ENCODE peak calls at places on chromosomes 5 and 9, in eight cellular contexts. P is fibroblast of mammary gland, O is epithelial cell of proximal tubule, Y is heart left ventricle, B is astrocyte of the spinal cord, J is epithelial cell of esophagus, F is GM06990, M is AG04449. L is an unnamed sample.

GRCh38 chr9:132630116-132630515 is 39.7 kb downstream of the DDX31 start:
- DNase-seq in P (no peak), O (no peak), Y (no peak), B (no peak), J (no peak), F (no peak), M (no peak), L (no peak)

GRCh38 chr5:146647656-146648199 is 131.7 kb upstream of the GPR151 start:
- DNase-seq in P (no peak), O (no peak), Y (no peak), B (peak), J (no peak), F (no peak), M (peak), L (no peak)

GRCh38 chr9:19988281-19988680 is 199.4 kb upstream of the SLC24A2 start:
- DNase-seq in P (no peak), O (no peak), Y (no peak), B (no peak), J (no peak), F (no peak), M (no peak), L (no peak)

GRCh38 chr5:164277720-164278119 is 772.3 kb downstream of the MAT2B start:
- DNase-seq in P (peak), O (no peak), Y (no peak), B (peak), J (peak), F (no peak), M (no peak), L (peak)

GRCh38 chr9:135281151-135281550 is 193.7 kb downstream of the OLFM1 start:
- DNase-seq in P (no peak), O (no peak), Y (no peak), B (no peak), J (no peak), F (no peak), M (no peak), L (no peak)

GRCh38 chr5:105554613-105555169 is 1992.1 kb upstream of the NUDT12 start:
- DNase-seq in P (no peak), O (no peak), Y (no peak), B (peak), J (no peak), F (no peak), M (no peak), L (no peak)

GRCh38 chr5:143791848-143792701 is 19.9 kb upstream of the HMHB1 start:
- DNase-seq in P (no peak), O (no peak), Y (no peak), B (peak), J (no peak), F (no peak), M (no peak), L (no peak)

GRCh38 chr9:107007981-107008380 is 145.0 kb downstream of the ZNF462 start:
- DNase-seq in P (no peak), O (no peak), Y (no peak), B (no peak), J (no peak), F (no peak), M (no peak), L (no peak)

GRCh38 chr5:42131081-42131480 is 206.0 kb downstream of the FBXO4 start:
- DNase-seq in P (no peak), O (no peak), Y (no peak), B (no peak), J (no peak), F (no peak), M (no peak), L (no peak)

GRCh38 chr5:36945687-36946086 is 69.1 kb downstream of the NIPBL start:
- DNase-seq in P (no peak), O (no peak), Y (no peak), B (no peak), J (no peak), F (no peak), M (no peak), L (no peak)

GRCh38 chr5:159897786-159898393 is 18.4 kb upstream of the ADRA1B start:
- DNase-seq in P (no peak), O (no peak), Y (peak), B (no peak), J (peak), F (no peak), M (no peak), L (no peak)

GRCh38 chr5:84383816-84384603 is 670 bp downstream of the EDIL3 start:
- DNase-seq in P (peak), O (no peak), Y (peak), B (peak), J (peak), F (peak), M (no peak), L (peak)

GRCh38 chr5:127988149-127988755 is 95.3 kb upstream of the SLC12A2 start:
- DNase-seq in P (peak), O (no peak), Y (no peak), B (peak), J (peak), F (no peak), M (peak), L (peak)

GRCh38 chr9:81118416-81118815 is 570.9 kb downstream of the TLE1 start:
- DNase-seq in P (no peak), O (no peak), Y (no peak), B (no peak), J (no peak), F (no peak), M (no peak), L (no peak)

GRCh38 chr9:16236326-16236725 is 634.1 kb downstream of the BNC2 start:
- DNase-seq in P (peak), O (peak), Y (no peak), B (peak), J (no peak), F (no peak), M (peak), L (peak)

GRCh38 chr5:115033861-115034260 is 135.8 kb downstream of the TRIM36 start:
- DNase-seq in P (peak), O (no peak), Y (no peak), B (no peak), J (peak), F (peak), M (no peak), L (no peak)

GRCh38 chr9:123478967-123479602 is 123.1 kb downstream of the CRB2 start:
- DNase-seq in P (no peak), O (no peak), Y (no peak), B (no peak), J (no peak), F (no peak), M (no peak), L (no peak)

GRCh38 chr9:92650839-92651621 is 18.9 kb downstream of the IPPK start:
- DNase-seq in P (peak), O (no peak), Y (peak), B (peak), J (no peak), F (no peak), M (no peak), L (peak)

GRCh38 chr5:102532126-102532525 is 33.3 kb upstream of the SLCO6A1 start:
- DNase-seq in P (peak), O (no peak), Y (peak), B (peak), J (no peak), F (no peak), M (no peak), L (peak)

DNA sequence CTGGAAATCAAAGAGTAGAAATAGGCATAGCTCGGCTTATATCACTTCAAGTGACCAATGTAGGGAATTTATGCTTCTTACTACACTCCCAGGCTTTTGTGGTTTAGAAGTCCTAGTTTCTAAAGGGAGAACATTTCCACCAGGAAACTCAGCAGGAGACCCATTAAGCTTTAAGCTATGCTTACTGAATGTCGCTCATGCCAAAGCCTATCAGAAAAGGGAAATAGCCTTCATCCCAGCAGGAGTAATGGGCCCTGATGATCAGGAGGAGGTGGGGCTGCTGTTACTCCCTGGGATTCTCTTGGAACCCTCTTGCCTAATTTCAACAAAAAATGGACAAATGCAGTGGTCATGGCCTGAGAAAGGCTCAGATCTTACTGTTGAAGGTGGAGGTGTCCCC is 54.5 kb upstream of the SEMA6A start:
- DNase-seq in P (no peak), O (no peak), Y (no peak), B (no peak), J (no peak), F (no peak), M (no peak), L (no peak)
- H3K4me3 ChIP-seq in P (no peak), O (no peak), Y (no peak), B (no peak), J (no peak), F (no peak), M (no peak), L (no peak)

GRCh38 chr5:126973193-126973592 is 57.2 kb downstream of the MARCHF3 start:
- DNase-seq in P (no peak), O (no peak), Y (no peak), B (no peak), J (no peak), F (no peak), M (no peak), L (no peak)
- TF ChIP-seq CTCF in P (no peak), O (no peak), Y (no peak), B (no peak), J (no peak), F (no peak), M (no peak), L (no peak)

GRCh38 chr5:95078868-95079267 is 206.0 kb downstream of the MCTP1 start:
- DNase-seq in P (no peak), O (no peak), Y (no peak), B (no peak), J (no peak), F (no peak), M (no peak), L (no peak)
- H3K4me3 ChIP-seq in P (no peak), O (no peak), Y (peak), B (no peak), J (no peak), F (no peak), M (no peak), L (no peak)

DNA sequence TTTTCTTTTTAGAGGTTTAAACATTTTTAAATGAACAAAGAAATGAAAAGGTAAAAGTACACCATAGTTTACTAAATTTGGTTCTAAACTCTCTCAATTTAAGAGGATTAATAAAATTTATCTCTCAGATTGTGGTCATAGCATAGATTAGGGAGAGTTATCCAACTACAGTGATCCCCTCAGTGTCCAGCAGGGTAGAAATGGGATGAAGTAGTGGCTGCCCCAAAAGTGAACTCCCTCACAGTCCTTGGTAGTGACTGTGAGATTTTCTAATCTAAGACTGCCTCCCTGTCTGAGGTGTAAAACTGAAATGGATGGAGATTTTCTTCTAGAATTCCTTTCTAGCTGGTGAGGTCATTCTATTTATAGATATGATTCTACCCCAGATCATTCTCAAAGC is 455.5 kb downstream of the ACTL7B start:
- DNase-seq in P (no peak), O (no peak), Y (no peak), B (no peak), J (no peak), F (no peak), M (no peak), L (no peak)
- TF ChIP-seq CTCF in P (peak), O (peak), Y (no peak), B (peak), J (peak), F (no peak), M (no peak), L (peak)

GRCh38 chr5:177349762-177350161 is 1.7 kb downstream of the LMAN2 start:
- DNase-seq in P (no peak), O (no peak), Y (no peak), B (no peak), J (no peak), F (no peak), M (no peak), L (no peak)
- H3K4me3 ChIP-seq in P (peak), O (peak), Y (no peak), B (no peak), J (no peak), F (peak), M (peak), L (peak)

DNA sequence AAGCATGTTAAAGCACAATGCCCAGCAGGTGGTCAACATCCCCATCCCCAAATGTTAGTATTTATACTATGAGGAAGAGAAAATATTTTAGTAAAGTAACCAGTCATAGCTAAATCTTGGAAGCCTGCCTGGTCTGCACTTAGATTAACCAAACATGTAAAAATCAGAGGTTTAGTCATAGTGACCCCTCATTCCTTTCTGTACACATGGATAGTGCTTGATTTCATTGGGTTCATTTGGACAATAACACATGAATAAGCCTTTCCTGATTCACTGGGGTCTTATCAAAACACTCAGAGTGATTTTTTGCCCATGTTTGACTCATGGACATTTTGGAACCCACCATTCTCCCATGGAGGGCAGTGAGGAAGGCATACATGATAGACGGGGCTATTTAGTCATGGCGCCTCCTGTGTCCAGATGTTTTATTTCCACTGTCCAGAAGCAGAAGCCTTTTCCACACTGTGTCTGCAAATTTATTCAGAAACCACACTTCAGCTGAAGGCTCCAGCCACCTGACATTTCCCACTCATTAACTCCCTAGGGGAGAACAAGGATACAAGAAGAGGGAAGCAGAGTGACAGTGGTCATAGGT is 32.5 kb downstream of the OR1J1 start:
- DNase-seq in P (peak), O (no peak), Y (no peak), B (peak), J (no peak), F (no peak), M (peak), L (peak)
- TF ChIP-seq CTCF in P (peak), O (no peak), Y (no peak), B (no peak), J (no peak), F (no peak), M (no peak), L (no peak)

GRCh38 chr5:178323541-178323865 is 90.9 kb upstream of the PHYKPL start:
- DNase-seq in P (no peak), O (no peak), Y (no peak), B (no peak), J (no peak), F (peak), M (no peak), L (no peak)
- H3K4me3 ChIP-seq in P (no peak), O (no peak), Y (no peak), B (no peak), J (no peak), F (peak), M (no peak), L (no peak)

GRCh38 chr5:78300464-78301045 is 6.1 kb upstream of the AP3B1 start:
- DNase-seq in P (peak), O (no peak), Y (no peak), B (peak), J (peak), F (no peak), M (no peak), L (peak)
- TF ChIP-seq CTCF in P (peak), O (peak), Y (peak), B (peak), J (no peak), F (peak), M (no peak), L (peak)

GRCh38 chr9:114324492-114324891 is 1.6 kb downstream of the ORM1 start:
- DNase-seq in P (no peak), O (no peak), Y (no peak), B (no peak), J (no peak), F (no peak), M (no peak), L (no peak)
- H3K4me3 ChIP-seq in P (no peak), O (no peak), Y (no peak), B (no peak), J (no peak), F (no peak), M (no peak), L (no peak)

DNA sequence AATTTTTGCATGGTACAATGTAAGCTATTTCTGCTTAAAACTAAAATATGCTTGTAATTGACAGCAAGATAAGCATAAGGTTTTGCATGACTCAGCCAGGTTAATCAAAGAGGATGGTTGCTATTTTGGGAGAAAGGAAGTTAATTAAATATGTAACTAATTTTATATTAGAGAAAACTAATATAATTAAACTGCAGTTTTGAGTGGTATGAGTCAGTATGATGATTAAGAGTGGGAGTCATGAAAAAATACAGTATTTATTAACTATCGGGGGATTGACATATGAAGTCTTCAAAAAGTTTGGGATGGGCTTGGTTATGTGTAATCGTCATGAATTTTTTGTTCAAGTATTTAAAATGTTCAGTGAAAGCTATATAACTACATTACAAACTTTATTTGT is 54.0 kb upstream of the CDK20 start:
- DNase-seq in P (no peak), O (no peak), Y (no peak), B (no peak), J (no peak), F (no peak), M (no peak), L (no peak)
- TF ChIP-seq CTCF in P (no peak), O (no peak), Y (no peak), B (no peak), J (no peak), F (no peak), M (no peak), L (no peak)